ENCODE peak calls at places on chromosomes 4 and X, in four cellular contexts. Q is fibroblast of lung, I is H9, P is PC-3. Z is an unnamed sample.

GRCh38 chr4:114782842-114783595 is 184.4 kb downstream of the UGT8 start:
- DNase-seq in Q (no peak), P (no peak), I (no peak), Z (peak; percentile 23)

GRCh38 chrX:49959602-49960001 is 37.2 kb downstream of the CLCN5 start:
- DNase-seq in P (no peak), I (no peak), Q (no peak), Z (no peak)

GRCh38 chrX:39850630-39851152 is 247.1 kb downstream of the BCOR start:
- DNase-seq in P (no peak), I (no peak), Q (peak; percentile 33), Z (no peak)

GRCh38 chr4:99165978-99166377 is 21.9 kb upstream of the ADH4 start:
- DNase-seq in Q (no peak), I (no peak), P (peak; percentile 8), Z (no peak)

GRCh38 chrX:18994713-18995112 is 10.8 kb upstream of the PHKA2 start:
- DNase-seq in P (peak; percentile 89), Q (peak; percentile 86), I (no peak), Z (no peak)

GRCh38 chr4:76987153-76987562 is 37.6 kb downstream of the SEPTIN11 start:
- DNase-seq in I (no peak), Q (peak; percentile 99), P (no peak), Z (no peak)

GRCh38 chrX:103628386-103629290 is at the start of gene TCEAL1:
- DNase-seq in Q (peak; percentile 45), I (peak; percentile 83), P (peak; percentile 43), Z (peak; percentile 76)

GRCh38 chr4:72568959-72569718 is at the start of gene ADAMTS3:
- DNase-seq in Q (peak; percentile 53), I (peak; percentile 90), P (peak; percentile 76), Z (peak; percentile 93)

GRCh38 chrX:111348363-111348927 is 63.5 kb downstream of the DCX start:
- DNase-seq in P (no peak), Q (no peak), I (no peak), Z (no peak)

GRCh38 chrX:12210196-12210815 is 72.0 kb downstream of the FRMPD4 start:
- DNase-seq in I (no peak), P (peak; percentile 84), Q (peak; percentile 47), Z (no peak)

GRCh38 chrX:76555816-76556215 is 128.3 kb downstream of the MAGEE1 start:
- DNase-seq in I (peak; percentile 51), P (peak; percentile 62), Q (peak; percentile 22), Z (peak; percentile 78)

GRCh38 chr4:20299515-20299914 is 47.8 kb downstream of the SLIT2 start:
- DNase-seq in I (no peak), P (peak; percentile 45), Q (peak; percentile 67), Z (peak; percentile 50)

GRCh38 chrX:44817029-44817428 is 26.8 kb upstream of the DUSP21 start:
- DNase-seq in Q (no peak), I (no peak), P (no peak), Z (peak; percentile 1)

GRCh38 chr4:187840814-187841213 is 154.8 kb upstream of the ZFP42 start:
- DNase-seq in Q (peak; percentile 4), P (peak; percentile 2), I (no peak), Z (no peak)

GRCh38 chrX:40581333-40581910 is 652 bp downstream of the ATP6AP2 start:
- DNase-seq in P (peak; percentile 13), I (no peak), Q (peak; percentile 11), Z (no peak)

GRCh38 chr4:83993774-83994173 is 457.9 kb downstream of the GPAT3 start:
- DNase-seq in I (peak; percentile 77), Q (no peak), P (no peak), Z (peak; percentile 69)

GRCh38 chr4:102321260-102321991 is 23.9 kb downstream of the SLC39A8 start:
- DNase-seq in I (peak; percentile 41), P (no peak), Q (no peak), Z (no peak)

GRCh38 chrX:135112096-135112729 is 8.1 kb downstream of the ETDB start:
- DNase-seq in I (peak; percentile 49), P (peak; percentile 62), Q (peak; percentile 34), Z (peak; percentile 31)

GRCh38 chr4:101885574-101885973 is 95.0 kb downstream of the BANK1 start:
- DNase-seq in I (no peak), P (peak; percentile 81), Q (no peak), Z (no peak)

GRCh38 chrX:116317409-116317808 is 119.0 kb upstream of the SLC6A14 start:
- DNase-seq in I (no peak), P (no peak), Q (peak; percentile 85), Z (peak; percentile 35)

GRCh38 chrX:1242901-1243402 is 25.7 kb upstream of the CSF2RA start:
- DNase-seq in Q (no peak), I (peak; percentile 43), P (peak; percentile 39), Z (no peak)

GRCh38 chr4:21242163-21242562 is 541.9 kb downstream of the PACRGL start:
- DNase-seq in Q (no peak), P (no peak), I (no peak), Z (no peak)

GRCh38 chr4:157151711-157152110 is 68.8 kb upstream of the GRIA2 start:
- DNase-seq in I (no peak), P (no peak), Q (peak; percentile 28), Z (no peak)

GRCh38 chr4:177573487-177573886 is 131.2 kb upstream of the AGA start:
- DNase-seq in I (no peak), P (peak; percentile 85), Q (peak; percentile 96), Z (no peak)

GRCh38 chrX:11180571-11180970 is 69.4 kb downstream of the HCCS start:
- DNase-seq in Q (peak; percentile 14), I (no peak), P (peak; percentile 73), Z (no peak)

GRCh38 chr4:108611360-108611759 is 9.0 kb upstream of the RPL34 start:
- DNase-seq in I (no peak), Q (peak; percentile 23), P (no peak), Z (peak; percentile 11)

GRCh38 chrX:69185886-69186285 is 20.6 kb upstream of the PJA1 start:
- DNase-seq in P (no peak), Q (no peak), I (peak; percentile 8), Z (no peak)

GRCh38 chr4:73740353-73740778 is at the start of gene CXCL8:
- DNase-seq in Q (peak; percentile 82), I (no peak), P (peak; percentile 100), Z (no peak)

GRCh38 chr4:2159931-2160330 is 82.0 kb downstream of the HAUS3 start:
- DNase-seq in Q (no peak), P (no peak), I (no peak), Z (no peak)

GRCh38 chr4:30714408-30715031 is 5.6 kb upstream of the PCDH7 start:
- DNase-seq in I (peak; percentile 55), P (peak; percentile 65), Q (peak; percentile 74), Z (peak; percentile 80)

GRCh38 chr4:54099959-54100606 is at the start of gene GSX2:
- DNase-seq in I (peak; percentile 53), Q (no peak), P (no peak), Z (peak; percentile 54)

GRCh38 chrX:53171356-53171755 is 53.7 kb downstream of the KDM5C start:
- DNase-seq in I (no peak), P (no peak), Q (no peak), Z (no peak)

GRCh38 chr4:163688856-163689255 is 194.4 kb downstream of the TMA16 start:
- DNase-seq in I (no peak), Q (no peak), P (no peak), Z (no peak)

GRCh38 chrX:15356444-15356843 is 21.1 kb upstream of the PIGA start:
- DNase-seq in I (no peak), P (no peak), Q (peak; percentile 89), Z (no peak)

GRCh38 chrX:70084592-70084991 is 22.3 kb downstream of the OTUD6A start:
- DNase-seq in P (no peak), I (no peak), Q (no peak), Z (no peak)

GRCh38 chr4:5982156-5982973 is 35.9 kb downstream of the C4orf50 start:
- DNase-seq in I (peak; percentile 21), Q (no peak), P (no peak), Z (no peak)

GRCh38 chrX:73851014-73852009 is 288.3 kb downstream of the CHIC1 start:
- DNase-seq in P (no peak), I (no peak), Q (no peak), Z (no peak)

GRCh38 chrX:73850124-73851013 is 287.4 kb downstream of the CHIC1 start:
- DNase-seq in P (peak; percentile 58), Q (peak; percentile 9), I (no peak), Z (peak; percentile 45)

GRCh38 chrX:73852022-73852421 is 289.0 kb downstream of the CHIC1 start:
- DNase-seq in I (no peak), P (no peak), Q (no peak), Z (no peak)

GRCh38 chrX:73849054-73849453 is 286.1 kb downstream of the CHIC1 start:
- DNase-seq in I (no peak), P (no peak), Q (no peak), Z (peak; percentile 85)

GRCh38 chrX:73847991-73848390 is 285.0 kb downstream of the CHIC1 start:
- DNase-seq in I (no peak), Q (no peak), P (no peak), Z (no peak)
- H4K20me1 ChIP-seq in I (no peaks in the 10 kb centered on the region), Q (peaks cover 7% of the 10 kb centered on the region), P (no peaks in the 10 kb centered on the region), Z (peaks cover 14% of the 10 kb centered on the region)

GRCh38 chr4:25830545-25830944 is 32.2 kb downstream of the SEL1L3 start:
- DNase-seq in I (no peak), Q (no peak), P (no peak), Z (no peak)
- H4K20me1 ChIP-seq in I (no peaks in the 10 kb centered on the region), Q (no peaks in the 10 kb centered on the region), P (no peaks in the 10 kb centered on the region), Z (no peaks in the 10 kb centered on the region)

GRCh38 chr4:7052923-7053715 is 9.9 kb downstream of the TADA2B start:
- DNase-seq in P (no peak), Q (peak; percentile 19), I (no peak), Z (no peak)

GRCh38 chr4:7055990-7056325 is 11.9 kb downstream of the GRPEL1 start:
- DNase-seq in Q (no peak), P (no peak), I (no peak), Z (no peak)

GRCh38 chr4:7055111-7055989 is 12.2 kb downstream of the TADA2B start:
- DNase-seq in I (no peak), P (no peak), Q (peak; percentile 19), Z (no peak)

GRCh38 chr4:7052313-7052712 is 9.1 kb downstream of the TADA2B start:
- DNase-seq in I (no peak), P (no peak), Q (no peak), Z (no peak)

GRCh38 chr4:7054106-7054880 is 11.1 kb downstream of the TADA2B start:
- DNase-seq in I (no peak), Q (no peak), P (no peak), Z (no peak)
- H4K20me1 ChIP-seq in I (no peaks in the 10 kb centered on the region), Q (no peaks in the 10 kb centered on the region), P (no peaks in the 10 kb centered on the region), Z (peaks cover 27% of the 10 kb centered on the region)

GRCh38 chr4:88006956-88007303 is 505 bp upstream of the PKD2 start:
- DNase-seq in Q (no peak), P (no peak), I (no peak), Z (no peak)

GRCh38 chr4:88009871-88010270 is 2.4 kb downstream of the PKD2 start:
- DNase-seq in I (no peak), P (no peak), Q (no peak), Z (peak; percentile 15)

GRCh38 chr4:88008133-88008621 is 742 bp downstream of the PKD2 start:
- DNase-seq in P (peak; percentile 35), Q (peak; percentile 48), I (peak; percentile 52), Z (peak; percentile 75)

GRCh38 chr4:88007304-88008132 is at the start of gene PKD2:
- DNase-seq in Q (peak; percentile 64), P (peak; percentile 66), I (peak; percentile 77), Z (peak; percentile 90)

GRCh38 chr4:88008624-88009235 is 1.3 kb downstream of the PKD2 start:
- DNase-seq in Q (peak; percentile 24), P (peak; percentile 4), I (no peak), Z (no peak)
- H4K20me1 ChIP-seq in Q (peaks cover 2% of the 10 kb centered on the region), P (no peaks in the 10 kb centered on the region), I (no peaks in the 10 kb centered on the region), Z (peaks cover 55% of the 10 kb centered on the region)

Z was measured in neural progenitor cell.